ENCODE peak calls at places on chromosomes 1 and 21, in four cellular contexts. R is lung, S is HepG2, Y is heart right ventricle. Q is an unnamed sample.

GRCh38 chr1:247401310-247402098 is 14.5 kb upstream of the NLRP3 start:
- ATAC-seq in R (no peak), S (no peak), Y (no peak), Q (no peak)

GRCh38 chr21:41775152-41775472 is 8.3 kb upstream of the RIPK4 start:
- ATAC-seq in R (no peak), S (no peak), Y (no peak), Q (no peak)

GRCh38 chr1:54165146-54165545 is 12.3 kb upstream of the CDCP2 start:
- ATAC-seq in R (no peak), S (peak), Y (no peak), Q (no peak)

GRCh38 chr21:37873655-37874054 is 42.6 kb downstream of the KCNJ6 start:
- ATAC-seq in R (no peak), S (peak), Y (no peak), Q (no peak)

GRCh38 chr21:15138475-15138874 is 73.7 kb upstream of the NRIP1 start:
- ATAC-seq in R (no peak), S (no peak), Y (no peak), Q (no peak)

GRCh38 chr1:152961201-152961891 is 9.1 kb upstream of the SPRR4 start:
- ATAC-seq in R (no peak), S (no peak), Y (no peak), Q (no peak)

GRCh38 chr1:172477741-172478140 is 33.9 kb upstream of the PIGC start:
- ATAC-seq in R (no peak), S (no peak), Y (no peak), Q (no peak)

GRCh38 chr1:42419449-42419848 is 36.4 kb downstream of the ZMYND12 start:
- ATAC-seq in R (no peak), S (no peak), Y (peak), Q (peak)

GRCh38 chr1:160640359-160641123 is 6.3 kb downstream of the SLAMF1 start:
- ATAC-seq in R (no peak), S (no peak), Y (no peak), Q (no peak)

GRCh38 chr21:30719401-30719800 is 824 bp upstream of the KRTAP21-3 start:
- ATAC-seq in R (no peak), S (no peak), Y (peak), Q (no peak)

GRCh38 chr1:114467491-114467890 is 43.5 kb downstream of the TRIM33 start:
- ATAC-seq in R (no peak), S (peak), Y (no peak), Q (no peak)

GRCh38 chr1:17856496-17857108 is 101.5 kb downstream of the ACTL8 start:
- ATAC-seq in R (no peak), S (peak), Y (no peak), Q (no peak)

GRCh38 chr1:66012076-66012769 is 219.5 kb downstream of the PDE4B start:
- ATAC-seq in R (no peak), S (no peak), Y (no peak), Q (no peak)

GRCh38 chr1:2894381-2895041 is 93.0 kb upstream of the TTC34 start:
- ATAC-seq in R (no peak), S (no peak), Y (no peak), Q (no peak)

GRCh38 chr1:98315309-98315708 is 346.2 kb upstream of the SNX7 start:
- ATAC-seq in R (no peak), S (no peak), Y (no peak), Q (no peak)

GRCh38 chr1:7539772-7540175 is 231.3 kb upstream of the VAMP3 start:
- ATAC-seq in R (peak), S (no peak), Y (no peak), Q (no peak)

GRCh38 chr1:198776602-198777029 is 137.8 kb downstream of the PTPRC start:
- ATAC-seq in R (peak), S (no peak), Y (peak), Q (peak)

GRCh38 chr1:8911416-8912309 is 33.2 kb upstream of the ENO1 start:
- ATAC-seq in R (no peak), S (peak), Y (no peak), Q (no peak)

GRCh38 chr1:45842786-45843185 is 39.4 kb downstream of the MAST2 start:
- ATAC-seq in R (no peak), S (no peak), Y (no peak), Q (no peak)

GRCh38 chr1:171434717-171435346 is 50.5 kb upstream of the PRRC2C start:
- ATAC-seq in R (peak), S (no peak), Y (peak), Q (peak)

GRCh38 chr1:17189632-17190525 is 15.0 kb upstream of the PADI1 start:
- ATAC-seq in R (no peak), S (no peak), Y (no peak), Q (no peak)

GRCh38 chr1:209187589-209187988 is 395.9 kb upstream of the CAMK1G start:
- ATAC-seq in R (no peak), S (no peak), Y (no peak), Q (no peak)

GRCh38 chr1:162944974-162945639 is 84.1 kb upstream of the CCDC190 start:
- ATAC-seq in R (no peak), S (no peak), Y (no peak), Q (no peak)

GRCh38 chr1:211133393-211133840 is 531 bp downstream of the KCNH1 start:
- ATAC-seq in R (no peak), S (peak), Y (no peak), Q (peak)

GRCh38 chr1:239772456-239772855 is 319.2 kb upstream of the FMN2 start:
- ATAC-seq in R (no peak), S (no peak), Y (no peak), Q (no peak)

GRCh38 chr1:48735753-48736152 is 40.9 kb downstream of the BEND5 start:
- ATAC-seq in R (no peak), S (no peak), Y (no peak), Q (no peak)

GRCh38 chr1:12810691-12811408 is 19.7 kb downstream of the PRAMEF1 start:
- ATAC-seq in R (no peak), S (no peak), Y (no peak), Q (no peak)

GRCh38 chr1:97379387-97380075 is 541.3 kb downstream of the DPYD start:
- ATAC-seq in R (no peak), S (no peak), Y (no peak), Q (no peak)

GRCh38 chr21:39196838-39197237 is 13.6 kb upstream of the PSMG1 start:
- ATAC-seq in R (no peak), S (no peak), Y (no peak), Q (no peak)

GRCh38 chr1:207842506-207842905 is 68.4 kb downstream of the CD34 start:
- ATAC-seq in R (no peak), S (no peak), Y (no peak), Q (no peak)

GRCh38 chr1:62337785-62338631 is 18.8 kb upstream of the KANK4 start:
- ATAC-seq in R (no peak), S (peak), Y (peak), Q (no peak)

GRCh38 chr1:216437603-216438002 is 14.4 kb upstream of the USH2A start:
- ATAC-seq in R (no peak), S (no peak), Y (no peak), Q (no peak)

GRCh38 chr1:114218397-114219237 is 64.9 kb upstream of the SYT6 start:
- ATAC-seq in R (no peak), S (no peak), Y (no peak), Q (no peak)

GRCh38 chr1:232435746-232436145 is 194.2 kb downstream of the SIPA1L2 start:
- ATAC-seq in R (no peak), S (no peak), Y (peak), Q (peak)

GRCh38 chr1:206925116-206925736 is 3.5 kb upstream of the FCMR start:
- ATAC-seq in R (peak), S (peak), Y (peak), Q (no peak)

GRCh38 chr1:218459450-218459849 is 114.3 kb downstream of the TGFB2 start:
- ATAC-seq in R (no peak), S (no peak), Y (peak), Q (no peak)

GRCh38 chr1:10724511-10724910 is 71.9 kb downstream of the CASZ1 start:
- ATAC-seq in R (no peak), S (no peak), Y (peak), Q (no peak)

GRCh38 chr1:10724052-10724494 is 72.4 kb downstream of the CASZ1 start:
- ATAC-seq in R (peak), S (no peak), Y (peak), Q (peak)

GRCh38 chr1:10721381-10722321 is 74.8 kb downstream of the CASZ1 start:
- ATAC-seq in R (no peak), S (no peak), Y (no peak), Q (no peak)

GRCh38 chr1:10722803-10723202 is 73.6 kb downstream of the CASZ1 start:
- ATAC-seq in R (no peak), S (no peak), Y (no peak), Q (no peak)

DNA sequence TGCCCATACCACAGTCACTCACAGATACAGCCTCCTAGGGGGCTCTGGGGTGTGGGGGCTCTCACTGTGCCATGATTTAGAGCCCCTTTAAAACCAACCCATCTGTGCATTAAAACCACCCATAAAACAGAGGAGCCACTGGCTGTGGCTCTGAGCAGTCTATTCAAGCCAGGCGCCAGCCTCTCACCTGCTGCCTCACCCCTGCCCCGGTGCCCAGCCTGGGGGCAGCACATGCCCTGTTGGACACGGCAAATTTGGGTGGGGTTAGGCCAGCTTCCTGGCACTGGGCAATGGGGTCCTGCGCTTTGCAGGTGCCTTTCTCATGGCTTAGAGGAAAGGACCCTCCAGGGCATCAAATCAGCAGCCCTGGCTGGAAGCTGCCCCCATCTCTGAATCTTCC is 73.1 kb downstream of the CASZ1 start:
- ATAC-seq in R (no peak), S (no peak), Y (no peak), Q (no peak)
- H3K27ac ChIP-seq in R (peak), S (no peak), Y (peak), Q (peak)

GRCh38 chr1:91148641-91149069 is 126.8 kb upstream of the ZNF644 start:
- ATAC-seq in R (peak), S (no peak), Y (no peak), Q (peak)

GRCh38 chr1:91151702-91152101 is 129.9 kb upstream of the ZNF644 start:
- ATAC-seq in R (no peak), S (no peak), Y (no peak), Q (no peak)

GRCh38 chr1:91152331-91152730 is 130.5 kb upstream of the ZNF644 start:
- ATAC-seq in R (no peak), S (no peak), Y (no peak), Q (no peak)
- H3K27ac ChIP-seq in R (no peak), S (no peak), Y (no peak), Q (no peak)

GRCh38 chr1:34781071-34781843 is at the start of gene GJB3:
- ATAC-seq in R (peak), S (peak), Y (no peak), Q (peak)
- H3K27ac ChIP-seq in R (no peak), S (no peak), Y (no peak), Q (no peak)

GRCh38 chr1:71045463-71046028 is 2.1 kb downstream of the PTGER3 start:
- ATAC-seq in R (no peak), S (no peak), Y (no peak), Q (no peak)

GRCh38 chr1:71047635-71048607 is at the start of gene PTGER3:
- ATAC-seq in R (peak), S (peak), Y (peak), Q (peak)

GRCh38 chr1:71044833-71045232 is 2.8 kb downstream of the PTGER3 start:
- ATAC-seq in R (no peak), S (no peak), Y (no peak), Q (no peak)

GRCh38 chr1:71049951-71050598 is 2.5 kb upstream of the PTGER3 start:
- ATAC-seq in R (no peak), S (peak), Y (peak), Q (peak)

GRCh38 chr1:71046891-71047634 is 553 bp downstream of the PTGER3 start:
- ATAC-seq in R (peak), S (peak), Y (peak), Q (peak)
- H3K27ac ChIP-seq in R (no peak), S (no peak), Y (no peak), Q (peak)

DNA sequence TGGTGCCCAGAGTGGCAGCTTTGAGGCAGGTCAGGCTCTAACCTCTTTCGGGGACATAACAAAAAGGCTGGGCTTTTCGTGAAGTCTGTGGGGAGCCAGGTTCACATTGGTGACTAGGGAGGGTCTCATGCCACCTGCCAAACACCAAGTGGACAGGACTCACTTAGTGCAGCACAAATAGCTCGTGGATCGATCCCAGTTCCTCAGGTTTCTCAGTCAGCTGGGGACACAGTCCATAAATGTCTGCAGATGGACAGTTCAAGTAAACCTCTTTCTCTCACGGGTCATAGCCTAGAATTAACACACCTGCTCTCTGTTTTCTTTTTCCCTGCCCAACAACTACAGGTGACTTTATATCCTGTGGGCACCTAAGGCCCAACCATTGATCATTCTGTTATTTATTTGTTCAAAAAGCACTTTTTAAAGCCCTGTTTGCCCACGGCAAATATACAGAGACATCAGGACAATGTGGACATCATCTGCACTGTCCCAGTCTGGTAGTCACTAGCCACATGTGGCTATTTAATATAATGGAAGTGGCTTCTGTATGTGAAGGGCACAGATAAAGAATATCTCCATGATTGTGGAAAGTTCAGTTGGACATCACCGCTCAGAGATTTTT is 53.5 kb downstream of the CAPN2 start:
- ATAC-seq in R (no peak), S (peak), Y (no peak), Q (no peak)
- H3K27ac ChIP-seq in R (no peak), S (peak), Y (no peak), Q (no peak)

DNA sequence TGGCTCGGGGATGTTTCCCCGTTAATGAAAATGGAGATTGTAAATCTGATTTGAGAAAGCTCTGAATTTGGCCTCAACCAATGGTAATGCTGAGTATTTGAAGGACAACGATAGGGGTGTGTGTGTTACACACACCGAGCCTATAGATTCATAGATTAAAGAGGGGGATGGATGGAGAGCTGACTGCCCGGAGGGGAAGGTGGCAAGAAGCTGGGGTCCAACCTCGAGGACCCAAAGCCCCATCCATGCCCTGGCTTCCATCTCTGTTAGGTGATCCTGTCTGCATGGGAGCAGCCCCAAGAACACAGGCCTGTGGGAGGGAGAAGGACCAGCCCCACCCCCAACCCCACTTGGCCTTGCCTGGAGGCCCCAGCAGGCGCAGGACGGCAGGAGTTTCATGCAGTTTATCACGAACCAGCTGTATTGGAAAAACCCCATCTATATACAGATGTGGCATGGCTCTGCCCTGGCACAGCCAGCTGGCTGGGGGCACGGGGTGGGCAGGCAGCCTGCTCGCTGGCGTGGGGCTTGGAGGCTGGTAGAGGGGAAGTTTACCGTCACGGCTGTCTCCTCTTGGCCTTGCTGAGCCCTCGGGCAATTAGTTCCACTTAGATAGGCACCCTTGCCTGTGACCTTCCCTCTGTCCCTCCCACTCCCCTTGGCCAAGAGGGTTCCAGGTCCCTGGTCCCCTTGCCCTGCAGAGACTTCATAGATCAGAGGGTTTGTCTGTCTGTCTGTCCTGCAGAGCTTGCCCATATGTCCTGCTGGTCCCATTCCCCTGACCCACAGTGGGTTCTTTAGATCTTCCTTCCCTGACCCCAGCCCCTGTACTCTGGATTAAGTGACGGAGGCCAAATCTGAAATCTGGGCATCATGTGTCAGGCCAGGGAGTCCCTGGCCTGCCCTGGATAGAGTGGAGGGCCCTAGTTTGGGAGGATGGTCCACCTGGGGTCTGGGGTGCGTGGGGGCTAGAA is 3.0 kb downstream of the HSPB7 start:
- ATAC-seq in R (no peak), S (peak), Y (no peak), Q (no peak)
- H3K27ac ChIP-seq in R (peak), S (no peak), Y (peak), Q (peak)

GRCh38 chr21:45615145-45615711 is 28.3 kb upstream of the PCBP3 start:
- ATAC-seq in R (no peak), S (peak), Y (no peak), Q (no peak)

GRCh38 chr21:45618846-45619485 is 24.6 kb upstream of the PCBP3 start:
- ATAC-seq in R (no peak), S (no peak), Y (no peak), Q (no peak)

GRCh38 chr21:45620201-45620600 is 23.3 kb upstream of the PCBP3 start:
- ATAC-seq in R (no peak), S (no peak), Y (no peak), Q (no peak)

GRCh38 chr21:45618287-45618686 is 25.2 kb upstream of the PCBP3 start:
- ATAC-seq in R (no peak), S (no peak), Y (no peak), Q (no peak)

GRCh38 chr21:45617021-45617930 is 26.2 kb upstream of the PCBP3 start:
- ATAC-seq in R (no peak), S (peak), Y (no peak), Q (no peak)
- H3K27ac ChIP-seq in R (no peak), S (no peak), Y (no peak), Q (no peak)

DNA sequence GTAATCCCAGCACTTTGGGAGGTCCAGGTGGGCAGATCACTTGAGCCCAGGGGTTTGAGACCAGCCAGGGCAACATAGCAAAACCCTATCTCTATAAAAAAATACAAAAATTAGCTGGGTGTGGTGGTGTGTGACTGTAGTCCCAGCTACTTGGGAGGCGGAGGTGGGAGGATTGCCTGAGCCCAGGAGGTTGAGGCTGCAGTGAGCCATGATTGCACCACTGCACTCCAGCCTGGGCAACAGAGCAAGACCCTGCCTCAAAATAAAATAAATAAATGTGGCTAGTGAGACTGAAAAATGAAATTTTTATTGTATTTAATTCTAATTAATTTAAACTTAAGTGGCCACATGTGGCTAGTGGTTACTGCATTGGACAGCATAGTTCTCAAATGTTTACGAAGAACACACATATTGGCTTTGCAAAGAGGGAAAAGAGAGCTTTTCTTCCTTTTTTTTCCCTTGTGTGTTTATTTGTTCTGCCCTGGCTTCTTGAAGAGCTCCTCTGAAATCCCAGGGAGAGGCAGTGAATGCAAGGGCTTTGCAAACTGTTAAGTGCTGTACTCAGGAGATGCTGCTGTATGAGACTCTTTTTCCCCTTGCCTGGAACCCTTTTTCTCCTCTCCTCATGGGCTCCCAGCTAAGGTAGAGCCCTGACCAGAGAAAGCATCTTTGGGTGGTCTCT is 59.0 kb upstream of the RPL11 start:
- ATAC-seq in R (no peak), S (no peak), Y (no peak), Q (no peak)
- H3K27ac ChIP-seq in R (no peak), S (no peak), Y (no peak), Q (no peak)

DNA sequence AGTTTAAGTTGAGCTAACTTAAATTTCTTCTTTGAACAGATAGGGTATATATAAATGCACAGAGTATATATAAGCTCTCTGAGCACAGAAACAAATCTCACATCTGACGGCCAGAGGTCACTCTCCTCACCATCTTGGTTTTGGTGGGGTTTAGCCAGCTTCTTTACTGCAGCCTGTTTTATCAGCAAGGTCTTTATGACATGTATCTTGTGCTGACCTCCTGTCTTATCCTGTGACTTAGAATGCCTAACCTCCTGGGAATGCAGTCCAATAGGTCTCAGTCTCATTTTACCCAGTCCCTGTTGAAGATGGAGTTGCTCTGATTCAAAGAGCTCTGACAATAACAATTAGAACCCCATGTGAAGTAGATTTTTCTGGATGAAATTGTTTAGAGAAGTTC is 1.6 kb upstream of the MOV10 start:
- ATAC-seq in R (no peak), S (no peak), Y (no peak), Q (no peak)
- H3K27ac ChIP-seq in R (no peak), S (no peak), Y (no peak), Q (peak)

Q was measured in gastroesophageal sphincter.